ENCODE peak calls at places on chromosomes 2 and 18, in five cellular contexts. One of them, this sample, is unnamed.

GRCh38 chr2:68362069-68362468 is 3.0 kb upstream of the PLEK start:
- DNase-seq in psoas muscle: peak
- DNase-seq in small intestine: peak
- DNase-seq in tibial artery: peak
- DNase-seq in colonic mucosa: peak
- DNase-seq in this sample: peak

GRCh38 chr2:192585418-192585817 is 390.7 kb upstream of the TMEFF2 start:
- DNase-seq in psoas muscle: no peak
- DNase-seq in small intestine: no peak
- DNase-seq in colonic mucosa: no peak
- DNase-seq in tibial artery: no peak
- DNase-seq in this sample: no peak

GRCh38 chr2:134220525-134220924 is 33.3 kb upstream of the MGAT5 start:
- DNase-seq in tibial artery: no peak
- DNase-seq in colonic mucosa: no peak
- DNase-seq in small intestine: no peak
- DNase-seq in psoas muscle: no peak
- DNase-seq in this sample: no peak

GRCh38 chr2:8098952-8099582 is 582.8 kb upstream of the ID2 start:
- DNase-seq in colonic mucosa: no peak
- DNase-seq in tibial artery: no peak
- DNase-seq in small intestine: no peak
- DNase-seq in psoas muscle: no peak
- DNase-seq in this sample: no peak

GRCh38 chr18:7691206-7691605 is 124.1 kb downstream of the PTPRM start:
- DNase-seq in psoas muscle: no peak
- DNase-seq in tibial artery: no peak
- DNase-seq in colonic mucosa: no peak
- DNase-seq in small intestine: no peak
- DNase-seq in this sample: no peak

GRCh38 chr18:63366270-63366990 is 576 bp downstream of the KDSR start:
- DNase-seq in psoas muscle: peak
- DNase-seq in tibial artery: peak
- DNase-seq in small intestine: peak
- DNase-seq in colonic mucosa: peak
- DNase-seq in this sample: peak

GRCh38 chr2:235300368-235301201 is 193.3 kb upstream of the AGAP1 start:
- DNase-seq in psoas muscle: no peak
- DNase-seq in colonic mucosa: no peak
- DNase-seq in small intestine: no peak
- DNase-seq in tibial artery: no peak
- DNase-seq in this sample: no peak

GRCh38 chr18:40553029-40553428 is 1402.0 kb upstream of the PIK3C3 start:
- DNase-seq in tibial artery: no peak
- DNase-seq in colonic mucosa: no peak
- DNase-seq in psoas muscle: no peak
- DNase-seq in small intestine: no peak
- DNase-seq in this sample: no peak

GRCh38 chr2:170817247-170817998 is 736 bp downstream of the GAD1 start:
- DNase-seq in tibial artery: no peak
- DNase-seq in psoas muscle: no peak
- DNase-seq in colonic mucosa: no peak
- DNase-seq in small intestine: no peak
- DNase-seq in this sample: no peak

GRCh38 chr2:95401480-95401879 is 1.0 kb upstream of the FAHD2A start:
- DNase-seq in psoas muscle: no peak
- DNase-seq in tibial artery: no peak
- DNase-seq in colonic mucosa: no peak
- DNase-seq in small intestine: no peak
- DNase-seq in this sample: no peak

GRCh38 chr2:28358668-28359201 is 33.9 kb upstream of the FOSL2 start:
- DNase-seq in colonic mucosa: no peak
- DNase-seq in small intestine: no peak
- DNase-seq in psoas muscle: no peak
- DNase-seq in tibial artery: no peak
- DNase-seq in this sample: no peak

GRCh38 chr2:239441724-239442123 is 40.9 kb upstream of the HDAC4 start:
- DNase-seq in psoas muscle: no peak
- DNase-seq in tibial artery: no peak
- DNase-seq in colonic mucosa: no peak
- DNase-seq in small intestine: no peak
- DNase-seq in this sample: no peak

GRCh38 chr2:206920310-206920709 is 19.0 kb upstream of the CPO start:
- DNase-seq in colonic mucosa: no peak
- DNase-seq in psoas muscle: no peak
- DNase-seq in tibial artery: no peak
- DNase-seq in small intestine: no peak
- DNase-seq in this sample: no peak

GRCh38 chr2:241701155-241701404 is 759 bp upstream of the ING5 start:
- DNase-seq in psoas muscle: no peak
- DNase-seq in small intestine: no peak
- DNase-seq in colonic mucosa: no peak
- DNase-seq in tibial artery: no peak
- DNase-seq in this sample: no peak

GRCh38 chr18:22348521-22349316 is 69.0 kb downstream of the CTAGE1 start:
- DNase-seq in small intestine: peak
- DNase-seq in colonic mucosa: peak
- DNase-seq in tibial artery: peak
- DNase-seq in psoas muscle: peak
- DNase-seq in this sample: peak

GRCh38 chr2:151730242-151730975 is 3.9 kb downstream of the NEB start:
- DNase-seq in small intestine: no peak
- DNase-seq in psoas muscle: no peak
- DNase-seq in colonic mucosa: no peak
- DNase-seq in tibial artery: no peak
- DNase-seq in this sample: no peak

GRCh38 chr2:136770384-136770783 is 5.0 kb downstream of the THSD7B start:
- DNase-seq in tibial artery: no peak
- DNase-seq in colonic mucosa: no peak
- DNase-seq in small intestine: no peak
- DNase-seq in psoas muscle: no peak
- DNase-seq in this sample: no peak

GRCh38 chr2:168468354-168468753 is 12.3 kb downstream of the CERS6 start:
- DNase-seq in tibial artery: no peak
- DNase-seq in colonic mucosa: no peak
- DNase-seq in psoas muscle: no peak
- DNase-seq in small intestine: no peak
- DNase-seq in this sample: no peak

GRCh38 chr18:23835076-23835475 is 145.8 kb downstream of the LAMA3 start:
- DNase-seq in psoas muscle: no peak
- DNase-seq in small intestine: no peak
- DNase-seq in tibial artery: no peak
- DNase-seq in colonic mucosa: no peak
- DNase-seq in this sample: no peak

GRCh38 chr18:23209031-23209430 is 73.7 kb downstream of the CABLES1 start:
- DNase-seq in tibial artery: no peak
- DNase-seq in psoas muscle: no peak
- DNase-seq in small intestine: no peak
- DNase-seq in colonic mucosa: no peak
- DNase-seq in this sample: no peak

GRCh38 chr2:196242131-196242620 is 70.8 kb upstream of the STK17B start:
- DNase-seq in psoas muscle: no peak
- DNase-seq in small intestine: peak
- DNase-seq in colonic mucosa: no peak
- DNase-seq in tibial artery: peak
- DNase-seq in this sample: no peak

GRCh38 chr2:203949228-203949627 is 12.7 kb downstream of the ICOS start:
- DNase-seq in psoas muscle: no peak
- DNase-seq in colonic mucosa: no peak
- DNase-seq in tibial artery: no peak
- DNase-seq in small intestine: peak
- DNase-seq in this sample: no peak

GRCh38 chr2:198438326-198438725 is 633.9 kb downstream of the PLCL1 start:
- DNase-seq in colonic mucosa: no peak
- DNase-seq in tibial artery: no peak
- DNase-seq in psoas muscle: no peak
- DNase-seq in small intestine: no peak
- DNase-seq in this sample: no peak

GRCh38 chr2:7692657-7693161 is 775.5 kb downstream of the RNF144A start:
- DNase-seq in colonic mucosa: no peak
- DNase-seq in tibial artery: peak
- DNase-seq in small intestine: no peak
- DNase-seq in psoas muscle: peak
- DNase-seq in this sample: no peak

GRCh38 chr18:48785091-48785614 is 165.6 kb downstream of the SMAD7 start:
- DNase-seq in psoas muscle: no peak
- DNase-seq in small intestine: no peak
- DNase-seq in colonic mucosa: no peak
- DNase-seq in tibial artery: no peak
- DNase-seq in this sample: no peak

GRCh38 chr2:127103243-127104165 is 3.5 kb downstream of the BIN1 start:
- DNase-seq in tibial artery: peak
- DNase-seq in psoas muscle: peak
- DNase-seq in colonic mucosa: no peak
- DNase-seq in small intestine: no peak
- DNase-seq in this sample: no peak
- H3K4me3 ChIP-seq in tibial artery: no peak
- H3K4me3 ChIP-seq in psoas muscle: peak
- H3K4me3 ChIP-seq in colonic mucosa: no peak
- H3K4me3 ChIP-seq in small intestine: no peak
- H3K4me3 ChIP-seq in this sample: no peak

GRCh38 chr2:85324639-85325465 is 2.9 kb downstream of the TGOLN2 start:
- DNase-seq in small intestine: peak
- DNase-seq in tibial artery: no peak
- DNase-seq in psoas muscle: no peak
- DNase-seq in colonic mucosa: peak
- DNase-seq in this sample: no peak
- H3K27ac ChIP-seq in small intestine: peak
- H3K27ac ChIP-seq in tibial artery: no peak
- H3K27ac ChIP-seq in psoas muscle: no peak
- H3K27ac ChIP-seq in colonic mucosa: peak
- H3K27ac ChIP-seq in this sample: no peak

GRCh38 chr2:160063266-160063665 is 851 bp upstream of the PLA2R1 start:
- DNase-seq in psoas muscle: no peak
- DNase-seq in tibial artery: no peak
- DNase-seq in colonic mucosa: no peak
- DNase-seq in small intestine: peak
- DNase-seq in this sample: no peak
- H3K4me3 ChIP-seq in psoas muscle: peak
- H3K4me3 ChIP-seq in tibial artery: peak
- H3K4me3 ChIP-seq in colonic mucosa: no peak
- H3K4me3 ChIP-seq in small intestine: peak
- H3K4me3 ChIP-seq in this sample: no peak

GRCh38 chr2:56185582-56186046 is 1.8 kb downstream of the CCDC85A start:
- DNase-seq in psoas muscle: peak
- DNase-seq in tibial artery: peak
- DNase-seq in small intestine: no peak
- DNase-seq in colonic mucosa: peak
- DNase-seq in this sample: peak
- H3K27ac ChIP-seq in psoas muscle: no peak
- H3K27ac ChIP-seq in tibial artery: no peak
- H3K27ac ChIP-seq in small intestine: peak
- H3K27ac ChIP-seq in colonic mucosa: no peak
- H3K27ac ChIP-seq in this sample: peak

GRCh38 chr2:176082885-176083731 is 654 bp downstream of the EVX2 start:
- DNase-seq in colonic mucosa: peak
- DNase-seq in psoas muscle: no peak
- DNase-seq in small intestine: no peak
- DNase-seq in tibial artery: no peak
- DNase-seq in this sample: no peak
- H3K4me3 ChIP-seq in colonic mucosa: no peak
- H3K4me3 ChIP-seq in psoas muscle: peak
- H3K4me3 ChIP-seq in small intestine: no peak
- H3K4me3 ChIP-seq in tibial artery: no peak
- H3K4me3 ChIP-seq in this sample: peak

DNA sequence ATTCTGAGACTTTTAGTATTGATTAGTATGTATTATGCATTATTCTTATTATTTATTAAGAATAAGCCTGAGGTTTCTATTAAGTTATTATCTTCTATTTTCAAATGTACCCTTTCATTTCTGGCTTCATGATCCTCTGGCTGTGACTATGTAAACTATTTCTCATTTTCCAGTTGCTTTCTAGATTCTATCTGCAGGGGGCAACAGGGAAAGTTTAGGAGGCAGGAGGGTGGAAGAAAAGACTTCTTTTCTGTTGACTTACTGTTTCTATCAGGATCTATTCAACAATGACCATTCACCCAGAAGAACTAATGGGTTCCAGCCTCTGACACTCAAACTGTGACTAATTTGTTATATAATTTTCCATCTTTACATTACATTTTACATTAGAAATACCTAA is 653.4 kb upstream of the FSHR start:
- DNase-seq in psoas muscle: no peak
- DNase-seq in small intestine: no peak
- DNase-seq in colonic mucosa: no peak
- DNase-seq in tibial artery: no peak
- DNase-seq in this sample: no peak
- H3K27ac ChIP-seq in psoas muscle: no peak
- H3K27ac ChIP-seq in small intestine: no peak
- H3K27ac ChIP-seq in colonic mucosa: no peak
- H3K27ac ChIP-seq in tibial artery: no peak
- H3K27ac ChIP-seq in this sample: no peak

DNA sequence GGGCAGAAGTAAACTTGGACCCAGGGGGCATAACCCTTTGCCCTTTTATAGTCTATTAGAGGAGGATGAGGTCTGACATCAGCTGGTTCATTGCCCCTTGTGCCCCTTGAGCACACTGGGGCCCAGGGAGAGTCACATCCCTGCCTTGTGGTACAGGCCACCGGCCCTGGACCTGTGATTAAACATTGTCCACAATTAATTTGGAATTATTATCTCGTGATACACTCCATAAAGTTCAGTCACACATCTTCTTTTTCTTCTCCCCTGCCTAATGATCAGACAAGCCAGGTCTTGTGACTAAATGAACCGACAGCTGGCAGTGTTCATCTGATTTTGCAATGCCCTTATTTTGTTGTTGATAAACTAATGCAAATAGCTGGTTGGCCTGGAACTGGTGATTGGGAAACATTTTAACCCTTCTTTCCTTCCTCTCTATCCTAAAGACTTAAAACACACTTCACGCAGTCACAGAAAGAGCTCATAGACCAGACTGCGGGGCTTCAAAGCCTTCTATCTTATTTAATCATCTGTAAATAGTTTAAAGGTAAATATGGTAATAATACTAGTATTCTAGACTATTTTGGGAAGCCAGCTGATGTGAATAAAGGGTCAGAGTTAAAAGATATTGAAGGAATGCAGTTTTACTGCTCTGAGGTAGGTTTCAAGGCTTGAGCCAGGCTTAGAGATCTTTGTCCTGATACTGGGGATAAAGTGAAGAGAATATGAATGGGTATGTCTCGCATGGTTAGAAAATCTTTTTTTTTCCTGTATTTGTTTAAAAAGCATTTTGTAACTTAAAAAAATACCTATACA is 13.4 kb downstream of the IL1R1 start:
- DNase-seq in colonic mucosa: no peak
- DNase-seq in small intestine: no peak
- DNase-seq in psoas muscle: no peak
- DNase-seq in tibial artery: peak
- DNase-seq in this sample: peak
- H3K4me3 ChIP-seq in colonic mucosa: no peak
- H3K4me3 ChIP-seq in small intestine: no peak
- H3K4me3 ChIP-seq in psoas muscle: no peak
- H3K4me3 ChIP-seq in tibial artery: no peak
- H3K4me3 ChIP-seq in this sample: no peak

This sample was measured in prostate gland.